ENCODE peak calls at places on chromosomes 11 and 22, in eight cellular contexts. One of them, this sample, is unnamed.

GRCh38 chr11:62409831-62410230 is 9.0 kb upstream of the SCGB1A1 start:
- DNase-seq in tibial nerve: no peak
- DNase-seq in spleen: no peak
- DNase-seq in GM12865: no peak
- DNase-seq in dorsolateral prefrontal cortex: peak; percentile 90
- DNase-seq in fibroblast of the aortic adventitia: no peak
- DNase-seq in body of pancreas: no peak
- DNase-seq in tibial artery: no peak
- DNase-seq in this sample: no peak

GRCh38 chr22:49753961-49754673 is 73.6 kb downstream of the BRD1 start:
- DNase-seq in tibial nerve: no peak
- DNase-seq in spleen: no peak
- DNase-seq in GM12865: no peak
- DNase-seq in dorsolateral prefrontal cortex: no peak
- DNase-seq in fibroblast of the aortic adventitia: no peak
- DNase-seq in body of pancreas: no peak
- DNase-seq in tibial artery: peak; percentile 54
- DNase-seq in this sample: no peak

GRCh38 chr11:71500601-71501021 is 26.5 kb upstream of the KRTAP5-7 start:
- DNase-seq in tibial nerve: no peak
- DNase-seq in spleen: peak; percentile 71
- DNase-seq in GM12865: no peak
- DNase-seq in dorsolateral prefrontal cortex: no peak
- DNase-seq in fibroblast of the aortic adventitia: no peak
- DNase-seq in body of pancreas: no peak
- DNase-seq in tibial artery: no peak
- DNase-seq in this sample: no peak

GRCh38 chr22:28051787-28052356 is 132.8 kb upstream of the PITPNB start:
- DNase-seq in tibial nerve: peak; percentile 64
- DNase-seq in spleen: no peak
- DNase-seq in GM12865: peak; percentile 50
- DNase-seq in dorsolateral prefrontal cortex: peak; percentile 25
- DNase-seq in fibroblast of the aortic adventitia: peak; percentile 79
- DNase-seq in body of pancreas: peak; percentile 78
- DNase-seq in tibial artery: peak; percentile 82
- DNase-seq in this sample: no peak

GRCh38 chr11:94934362-94934761 is 39.0 kb downstream of the CWC15 start:
- DNase-seq in tibial nerve: no peak
- DNase-seq in spleen: no peak
- DNase-seq in GM12865: no peak
- DNase-seq in dorsolateral prefrontal cortex: peak; percentile 53
- DNase-seq in fibroblast of the aortic adventitia: peak; percentile 37
- DNase-seq in body of pancreas: no peak
- DNase-seq in tibial artery: no peak
- DNase-seq in this sample: no peak

GRCh38 chr11:100240051-100240450 is 447.0 kb upstream of the ARHGAP42 start:
- DNase-seq in tibial nerve: no peak
- DNase-seq in spleen: no peak
- DNase-seq in GM12865: no peak
- DNase-seq in dorsolateral prefrontal cortex: no peak
- DNase-seq in fibroblast of the aortic adventitia: no peak
- DNase-seq in body of pancreas: no peak
- DNase-seq in tibial artery: no peak
- DNase-seq in this sample: no peak

GRCh38 chr11:87173185-87174039 is 135.7 kb downstream of the TMEM135 start:
- DNase-seq in tibial nerve: no peak
- DNase-seq in spleen: no peak
- DNase-seq in GM12865: no peak
- DNase-seq in dorsolateral prefrontal cortex: no peak
- DNase-seq in fibroblast of the aortic adventitia: peak; percentile 41
- DNase-seq in body of pancreas: no peak
- DNase-seq in tibial artery: no peak
- DNase-seq in this sample: no peak

GRCh38 chr11:117316197-117316961 is at the start of gene BACE1:
- DNase-seq in tibial nerve: peak; percentile 43
- DNase-seq in spleen: peak; percentile 86
- DNase-seq in GM12865: no peak
- DNase-seq in dorsolateral prefrontal cortex: peak; percentile 95
- DNase-seq in fibroblast of the aortic adventitia: peak; percentile 84
- DNase-seq in body of pancreas: peak; percentile 84
- DNase-seq in tibial artery: peak; percentile 90
- DNase-seq in this sample: no peak

GRCh38 chr11:96055706-96056387 is 131.9 kb upstream of the MTMR2 start:
- DNase-seq in tibial nerve: no peak
- DNase-seq in spleen: no peak
- DNase-seq in GM12865: no peak
- DNase-seq in dorsolateral prefrontal cortex: no peak
- DNase-seq in fibroblast of the aortic adventitia: peak; percentile 72
- DNase-seq in body of pancreas: no peak
- DNase-seq in tibial artery: no peak
- DNase-seq in this sample: no peak

GRCh38 chr11:73215191-73216134 is 2.6 kb upstream of the P2RY2 start:
- DNase-seq in tibial nerve: no peak
- DNase-seq in spleen: peak; percentile 59
- DNase-seq in GM12865: no peak
- DNase-seq in dorsolateral prefrontal cortex: no peak
- DNase-seq in fibroblast of the aortic adventitia: no peak
- DNase-seq in body of pancreas: no peak
- DNase-seq in tibial artery: no peak
- DNase-seq in this sample: no peak

GRCh38 chr11:74870485-74870884 is 78.4 kb downstream of the XRRA1 start:
- DNase-seq in tibial nerve: no peak
- DNase-seq in spleen: no peak
- DNase-seq in GM12865: peak; percentile 51
- DNase-seq in dorsolateral prefrontal cortex: no peak
- DNase-seq in fibroblast of the aortic adventitia: peak; percentile 64
- DNase-seq in body of pancreas: no peak
- DNase-seq in tibial artery: no peak
- DNase-seq in this sample: no peak

DNA sequence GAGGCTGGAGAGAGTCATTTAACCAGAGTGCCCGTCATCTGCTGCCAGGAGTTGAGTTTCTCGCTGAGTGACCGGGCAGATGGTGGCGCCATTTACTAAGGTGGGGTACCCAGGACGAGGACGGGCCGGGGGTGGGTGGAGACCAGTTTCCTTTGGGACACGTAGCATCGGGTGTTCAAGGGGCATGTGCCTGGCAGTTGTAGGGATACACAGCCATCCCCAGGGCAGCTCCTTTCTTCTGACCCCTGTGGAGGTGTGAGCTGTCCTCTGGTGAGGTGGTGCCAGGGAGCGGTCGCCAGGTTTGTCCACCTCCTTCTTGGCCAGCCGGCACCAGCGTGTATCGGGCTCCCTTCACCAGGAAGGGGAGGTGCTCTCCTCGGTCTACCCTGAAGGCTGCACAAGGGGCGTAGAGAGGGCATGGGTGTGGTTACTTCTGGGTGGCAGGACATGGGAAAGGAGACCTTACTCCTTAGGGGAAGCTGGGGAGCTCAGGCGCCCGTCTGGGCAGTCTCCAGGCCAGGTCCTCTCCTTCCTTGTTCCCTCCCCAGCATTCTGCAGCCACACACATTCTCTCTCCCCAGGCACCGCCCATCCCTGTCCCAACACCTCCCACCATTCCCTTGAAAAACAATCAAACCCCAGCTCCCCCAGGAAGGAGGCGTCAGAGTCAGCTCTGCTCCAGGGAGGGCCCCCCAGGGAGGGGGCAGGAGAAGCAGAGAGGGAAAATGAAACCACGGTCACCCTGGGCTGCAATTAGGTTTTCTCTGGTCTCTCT is 10.3 kb upstream of the MB start:
- DNase-seq in tibial nerve: peak; percentile 84
- DNase-seq in spleen: no peak
- DNase-seq in GM12865: peak; percentile 83
- DNase-seq in dorsolateral prefrontal cortex: peak; percentile 23
- DNase-seq in fibroblast of the aortic adventitia: peak; percentile 88
- DNase-seq in body of pancreas: peak; percentile 87
- DNase-seq in tibial artery: peak; percentile 91
- DNase-seq in this sample: peak; percentile 40
- TF ChIP-seq CTCF in tibial nerve: peak; percentile 46
- TF ChIP-seq CTCF in spleen: peak; percentile 41
- TF ChIP-seq CTCF in GM12865: peak; percentile 59
- TF ChIP-seq CTCF in dorsolateral prefrontal cortex: peak; percentile 55
- TF ChIP-seq CTCF in fibroblast of the aortic adventitia: peak; percentile 42
- TF ChIP-seq CTCF in body of pancreas: peak; percentile 62
- TF ChIP-seq CTCF in tibial artery: peak; percentile 60
- TF ChIP-seq CTCF in this sample: peak; percentile 17

GRCh38 chr11:898540-899190 is 11.9 kb downstream of the CHID1 start:
- DNase-seq in tibial nerve: no peak
- DNase-seq in spleen: no peak
- DNase-seq in GM12865: no peak
- DNase-seq in dorsolateral prefrontal cortex: peak; percentile 81
- DNase-seq in fibroblast of the aortic adventitia: peak; percentile 27
- DNase-seq in body of pancreas: no peak
- DNase-seq in tibial artery: no peak
- DNase-seq in this sample: no peak
- TF ChIP-seq CTCF in tibial nerve: no peak
- TF ChIP-seq CTCF in spleen: no peak
- TF ChIP-seq CTCF in GM12865: no peak
- TF ChIP-seq CTCF in dorsolateral prefrontal cortex: peak; percentile 26
- TF ChIP-seq CTCF in fibroblast of the aortic adventitia: peak; percentile 36
- TF ChIP-seq CTCF in body of pancreas: peak; percentile 31
- TF ChIP-seq CTCF in tibial artery: no peak
- TF ChIP-seq CTCF in this sample: no peak

GRCh38 chr11:103681855-103682254 is 354.6 kb upstream of the DDI1 start:
- DNase-seq in tibial nerve: no peak
- DNase-seq in spleen: no peak
- DNase-seq in GM12865: no peak
- DNase-seq in dorsolateral prefrontal cortex: no peak
- DNase-seq in fibroblast of the aortic adventitia: no peak
- DNase-seq in body of pancreas: no peak
- DNase-seq in tibial artery: no peak
- DNase-seq in this sample: no peak

GRCh38 chr11:103680861-103681260 is 355.6 kb upstream of the DDI1 start:
- DNase-seq in tibial nerve: no peak
- DNase-seq in spleen: no peak
- DNase-seq in GM12865: no peak
- DNase-seq in dorsolateral prefrontal cortex: no peak
- DNase-seq in fibroblast of the aortic adventitia: peak; percentile 37
- DNase-seq in body of pancreas: no peak
- DNase-seq in tibial artery: no peak
- DNase-seq in this sample: no peak

GRCh38 chr11:103683581-103683980 is 352.9 kb upstream of the DDI1 start:
- DNase-seq in tibial nerve: no peak
- DNase-seq in spleen: no peak
- DNase-seq in GM12865: no peak
- DNase-seq in dorsolateral prefrontal cortex: no peak
- DNase-seq in fibroblast of the aortic adventitia: peak; percentile 45
- DNase-seq in body of pancreas: no peak
- DNase-seq in tibial artery: no peak
- DNase-seq in this sample: no peak

DNA sequence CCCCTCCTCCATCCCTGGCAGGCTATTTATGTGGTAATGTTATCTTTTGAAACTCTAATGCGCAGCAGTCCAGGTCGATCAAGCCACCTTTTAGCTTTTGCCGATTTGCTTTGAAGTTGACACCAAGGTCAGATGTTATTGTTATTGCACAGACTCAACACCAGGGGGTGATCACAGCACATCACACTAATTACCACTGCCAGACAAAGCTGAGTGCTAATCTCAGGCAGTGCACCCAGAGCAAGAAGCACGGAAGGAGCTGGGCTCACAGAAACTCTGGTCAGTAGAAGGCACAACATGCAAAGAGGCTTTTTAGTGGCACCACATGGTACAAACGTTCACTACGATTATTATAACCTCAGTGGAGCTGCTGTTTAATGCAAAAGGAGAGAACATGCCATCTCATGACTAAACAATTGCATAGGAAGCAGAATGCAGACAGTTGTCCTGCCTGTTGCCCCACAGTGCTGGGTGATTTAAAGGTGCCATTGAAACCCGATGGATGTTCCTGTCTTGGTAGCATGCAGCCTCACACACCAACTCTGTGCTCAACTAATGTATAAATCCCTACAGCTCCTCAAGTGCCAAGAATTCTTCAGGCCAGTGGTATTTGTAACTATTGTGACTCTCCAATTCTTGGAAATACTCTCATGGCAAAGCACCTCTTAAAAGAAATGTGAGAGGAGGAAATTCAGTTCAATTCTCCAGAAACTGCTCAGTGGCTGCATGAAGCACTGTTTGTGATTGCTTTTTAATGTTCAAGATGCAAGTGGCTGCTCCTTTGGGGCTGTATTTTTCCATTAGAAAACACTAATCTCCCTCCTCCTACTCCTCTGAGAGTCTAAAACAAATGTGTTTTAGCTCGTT is 353.9 kb upstream of the DDI1 start:
- DNase-seq in tibial nerve: peak; percentile 29
- DNase-seq in spleen: no peak
- DNase-seq in GM12865: peak; percentile 81
- DNase-seq in dorsolateral prefrontal cortex: peak; percentile 47
- DNase-seq in fibroblast of the aortic adventitia: peak; percentile 93
- DNase-seq in body of pancreas: peak; percentile 63
- DNase-seq in tibial artery: peak; percentile 71
- DNase-seq in this sample: peak; percentile 37
- TF ChIP-seq CTCF in tibial nerve: peak; percentile 87
- TF ChIP-seq CTCF in spleen: peak; percentile 76
- TF ChIP-seq CTCF in GM12865: peak; percentile 81
- TF ChIP-seq CTCF in dorsolateral prefrontal cortex: peak; percentile 87
- TF ChIP-seq CTCF in fibroblast of the aortic adventitia: peak; percentile 78
- TF ChIP-seq CTCF in body of pancreas: peak; percentile 97
- TF ChIP-seq CTCF in tibial artery: peak; percentile 71
- TF ChIP-seq CTCF in this sample: peak; percentile 68

DNA sequence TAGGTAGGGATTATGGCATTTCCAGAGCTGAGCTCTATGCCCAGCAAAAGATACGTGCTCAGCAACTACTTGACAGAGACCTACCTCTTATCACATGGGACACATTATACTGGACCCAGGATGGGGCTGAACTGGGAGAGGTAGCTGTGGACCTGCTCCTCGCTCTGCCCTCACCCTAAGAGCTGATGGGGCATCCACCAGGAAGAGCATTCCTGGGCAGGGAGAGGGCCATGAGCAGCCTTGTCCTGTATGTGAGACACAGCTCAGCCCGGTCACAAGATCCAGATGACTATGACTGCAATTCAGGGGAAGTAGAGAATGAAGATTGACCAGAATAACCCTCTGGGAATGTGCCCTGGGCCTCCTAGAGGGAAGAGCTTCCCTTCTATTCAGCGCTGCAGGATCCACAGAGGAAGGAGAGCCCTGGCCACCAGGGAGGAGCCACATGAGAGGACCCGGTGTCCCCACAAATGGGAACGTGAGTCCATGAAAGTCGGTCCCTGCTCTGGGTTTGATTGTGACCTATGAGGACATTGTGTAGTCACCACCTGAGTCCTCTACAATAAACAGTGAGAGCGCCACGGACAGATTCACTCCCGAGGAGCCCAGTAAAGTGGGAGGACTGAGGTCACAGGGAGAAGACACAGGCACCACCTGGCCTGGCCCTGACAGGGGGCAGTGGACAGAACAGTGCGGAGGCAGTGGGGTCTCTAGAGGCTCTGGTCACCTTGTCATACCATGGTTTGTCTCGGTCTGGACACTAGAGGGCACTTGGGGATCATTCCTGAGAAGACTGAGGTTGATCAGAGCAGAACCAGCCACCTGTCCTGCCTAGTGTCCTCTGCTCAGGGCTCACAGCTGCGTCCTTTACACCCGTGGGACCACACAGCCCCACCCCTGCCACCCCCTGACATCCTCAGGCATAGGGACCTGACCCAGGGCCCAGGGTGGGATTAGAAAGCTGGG is 99.5 kb downstream of the ZNF280B start:
- DNase-seq in tibial nerve: no peak
- DNase-seq in spleen: no peak
- DNase-seq in GM12865: peak; percentile 45
- DNase-seq in dorsolateral prefrontal cortex: no peak
- DNase-seq in fibroblast of the aortic adventitia: peak; percentile 16
- DNase-seq in body of pancreas: peak; percentile 22
- DNase-seq in tibial artery: no peak
- DNase-seq in this sample: no peak
- TF ChIP-seq CTCF in tibial nerve: peak; percentile 17
- TF ChIP-seq CTCF in spleen: peak; percentile 41
- TF ChIP-seq CTCF in GM12865: peak; percentile 38
- TF ChIP-seq CTCF in dorsolateral prefrontal cortex: peak; percentile 40
- TF ChIP-seq CTCF in fibroblast of the aortic adventitia: peak; percentile 54
- TF ChIP-seq CTCF in body of pancreas: peak; percentile 39
- TF ChIP-seq CTCF in tibial artery: no peak
- TF ChIP-seq CTCF in this sample: no peak

This sample was measured in natural killer cell.